ENCODE peak calls at places on chromosomes 11 and 22, in four cellular contexts. A, U, L and E are unnamed samples.

GRCh38 chr11:8080674-8081590 is at the start of gene TUB:
- DNase-seq in A (peak; percentile 88), U (peak; percentile 34), L (peak; percentile 57), E (no peak)

GRCh38 chr11:6249822-6250555 is 9.6 kb upstream of the CCKBR start:
- DNase-seq in A (no peak), U (peak; percentile 94), L (no peak), E (no peak)

GRCh38 chr11:127493330-127493729 is 492.8 kb upstream of the KIRREL3 start:
- DNase-seq in A (no peak), U (no peak), L (no peak), E (no peak)

GRCh38 chr11:46112961-46113617 is 8.2 kb downstream of the PHF21A start:
- DNase-seq in A (no peak), U (peak; percentile 31), L (no peak), E (no peak)

GRCh38 chr22:49553518-49554295 is 274.0 kb downstream of the BRD1 start:
- DNase-seq in A (no peak), U (peak; percentile 2), L (no peak), E (peak; percentile 64)

GRCh38 chr11:63667993-63668392 is 3.2 kb downstream of the ATL3 start:
- DNase-seq in A (no peak), U (no peak), L (no peak), E (no peak)

GRCh38 chr11:45470151-45471001 is 184.2 kb upstream of the SYT13 start:
- DNase-seq in A (no peak), U (peak; percentile 51), L (no peak), E (no peak)

GRCh38 chr11:132402056-132402684 is 1031.8 kb downstream of the NTM start:
- DNase-seq in A (no peak), U (no peak), L (peak; percentile 76), E (no peak)

GRCh38 chr11:11409224-11409623 is 56.2 kb upstream of the CSNK2A3 start:
- DNase-seq in A (no peak), U (no peak), L (no peak), E (no peak)

GRCh38 chr11:2196970-2197770 is 25.6 kb upstream of the TH start:
- DNase-seq in A (peak; percentile 91), U (peak; percentile 84), L (peak; percentile 84), E (peak; percentile 91)

GRCh38 chr11:34825670-34826383 is 90.4 kb downstream of the APIP start:
- DNase-seq in A (no peak), U (peak; percentile 59), L (no peak), E (no peak)

GRCh38 chr22:36760716-36761115 is 15.2 kb downstream of the IFT27 start:
- DNase-seq in A (no peak), U (peak; percentile 2), L (peak; percentile 13), E (no peak)

GRCh38 chr22:47553436-47553835 is 791.0 kb downstream of the TBC1D22A start:
- DNase-seq in A (no peak), U (no peak), L (no peak), E (peak; percentile 39)

GRCh38 chr22:46672731-46673130 is 52.5 kb downstream of the GRAMD4 start:
- DNase-seq in A (peak; percentile 68), U (no peak), L (no peak), E (no peak)

GRCh38 chr11:28657378-28658030 is 549.3 kb downstream of the METTL15 start:
- DNase-seq in A (no peak), U (no peak), L (no peak), E (no peak)

GRCh38 chr11:31160504-31161422 is 208.8 kb downstream of the DCDC1 start:
- DNase-seq in A (no peak), U (no peak), L (no peak), E (no peak)

GRCh38 chr11:128548655-128549255 is 38.6 kb downstream of the ETS1 start:
- DNase-seq in A (peak; percentile 90), U (peak; percentile 38), L (no peak), E (no peak)

GRCh38 chr11:35103366-35104194 is 35.4 kb upstream of the CD44 start:
- DNase-seq in A (no peak), U (no peak), L (no peak), E (no peak)

GRCh38 chr11:104073950-104074349 is 37.5 kb downstream of the DDI1 start:
- DNase-seq in A (no peak), U (no peak), L (peak; percentile 31), E (no peak)

GRCh38 chr11:66068154-66068821 is 1.8 kb upstream of the PACS1 start:
- DNase-seq in A (peak; percentile 59), U (peak; percentile 73), L (peak; percentile 90), E (peak; percentile 84)

GRCh38 chr22:25083414-25084166 is 116.1 kb upstream of the CRYBB3 start:
- DNase-seq in A (peak; percentile 46), U (peak; percentile 46), L (no peak), E (no peak)

GRCh38 chr22:39946571-39947407 is 13.4 kb upstream of the TMA7B start:
- DNase-seq in A (no peak), U (peak; percentile 62), L (no peak), E (no peak)

GRCh38 chr22:44196731-44197131 is 16.0 kb downstream of the PARVG start:
- DNase-seq in A (peak; percentile 57), U (no peak), L (no peak), E (no peak)

GRCh38 chr11:8608646-8609045 is 14.6 kb upstream of the STK33 start:
- DNase-seq in A (no peak), U (no peak), L (no peak), E (no peak)

GRCh38 chr11:17351510-17352176 is at the start of gene NCR3LG1:
- DNase-seq in A (peak; percentile 93), U (peak; percentile 52), L (peak; percentile 57), E (peak; percentile 73)

GRCh38 chr11:105297463-105297862 is 157.9 kb upstream of the CARD18 start:
- DNase-seq in A (no peak), U (no peak), L (no peak), E (no peak)

GRCh38 chr11:70680781-70681281 is 282.5 kb downstream of the CTTN start:
- DNase-seq in A (no peak), U (no peak), L (no peak), E (no peak)

GRCh38 chr11:65454696-65455456 is 32.3 kb downstream of the NEAT1 start:
- DNase-seq in A (peak; percentile 98), U (peak; percentile 90), L (peak; percentile 95), E (no peak)

GRCh38 chr11:28738549-28738948 is 630.4 kb downstream of the METTL15 start:
- DNase-seq in A (no peak), U (no peak), L (no peak), E (no peak)

GRCh38 chr11:33480636-33481035 is 220.0 kb downstream of the C11orf91 start:
- DNase-seq in A (no peak), U (no peak), L (no peak), E (no peak)

GRCh38 chr11:127939000-127939399 is 648.4 kb downstream of the ETS1 start:
- DNase-seq in A (no peak), U (no peak), L (no peak), E (no peak)

GRCh38 chr11:58654908-58655296 is 32.4 kb downstream of the CNTF start:
- DNase-seq in A (no peak), U (no peak), L (no peak), E (no peak)

GRCh38 chr11:61777234-61778090 is 14.9 kb downstream of the TMEM258 start:
- DNase-seq in A (peak; percentile 92), U (peak; percentile 91), L (peak; percentile 86), E (no peak)

GRCh38 chr11:122209619-122210377 is 93.8 kb upstream of the BLID start:
- DNase-seq in A (no peak), U (peak; percentile 56), L (no peak), E (no peak)

GRCh38 chr22:19974233-19974861 is 32.7 kb upstream of the TXNRD2 start:
- DNase-seq in A (no peak), U (peak; percentile 38), L (peak; percentile 99), E (no peak)

GRCh38 chr22:17794726-17795125 is 20.5 kb upstream of the BID start:
- DNase-seq in A (no peak), U (no peak), L (no peak), E (no peak)

GRCh38 chr11:2206291-2206690 is 34.7 kb upstream of the TH start:
- DNase-seq in A (no peak), U (peak; percentile 4), L (peak; percentile 23), E (peak; percentile 59)

GRCh38 chr22:42461511-42461910 is 29.3 kb upstream of the NFAM1 start:
- DNase-seq in A (no peak), U (no peak), L (peak; percentile 69), E (no peak)

GRCh38 chr22:20566420-20567260 is 59.2 kb downstream of the MED15 start:
- DNase-seq in A (no peak), U (peak; percentile 62), L (no peak), E (no peak)

GRCh38 chr11:32173435-32173834 is 82.6 kb downstream of the RCN1 start:
- DNase-seq in A (peak; percentile 22), U (peak; percentile 61), L (peak; percentile 81), E (no peak)

GRCh38 chr11:32178692-32179091 is 87.8 kb downstream of the RCN1 start:
- DNase-seq in A (peak; percentile 49), U (no peak), L (no peak), E (no peak)

GRCh38 chr11:32173977-32174376 is 83.1 kb downstream of the RCN1 start:
- DNase-seq in A (no peak), U (no peak), L (no peak), E (no peak)

GRCh38 chr11:32172771-32173170 is 81.9 kb downstream of the RCN1 start:
- DNase-seq in A (no peak), U (no peak), L (no peak), E (no peak)

GRCh38 chr11:32176223-32176811 is 85.4 kb downstream of the RCN1 start:
- DNase-seq in A (no peak), U (peak; percentile 77), L (peak; percentile 87), E (peak; percentile 84)
- TF ChIP-seq CTCF in A (peak; percentile 60), U (peak; percentile 55), L (peak; percentile 89), E (peak; percentile 95)

GRCh38 chr11:100841711-100842407 is 154.8 kb downstream of the ARHGAP42 start:
- DNase-seq in A (no peak), U (no peak), L (no peak), E (no peak)
- TF ChIP-seq CTCF in A (no peak), U (no peak), L (no peak), E (no peak)

GRCh38 chr11:130390071-130390758 is 38.2 kb downstream of the ADAMTS8 start:
- DNase-seq in A (no peak), U (peak; percentile 66), L (no peak), E (no peak)
- TF ChIP-seq CTCF in A (no peak), U (no peak), L (peak; percentile 56), E (peak; percentile 44)

GRCh38 chr22:21947040-21948014 is 5.3 kb downstream of the PPM1F start:
- DNase-seq in A (no peak), U (no peak), L (peak; percentile 57), E (peak; percentile 63)
- TF ChIP-seq CTCF in A (peak; percentile 8), U (no peak), L (peak; percentile 59), E (peak; percentile 70)

GRCh38 chr11:83219095-83219494 is 25.6 kb downstream of the ANKRD42 start:
- DNase-seq in A (no peak), U (no peak), L (peak; percentile 53), E (no peak)
- TF ChIP-seq CTCF in A (no peak), U (no peak), L (peak; percentile 65), E (peak; percentile 51)

GRCh38 chr11:68690671-68691401 is 6.5 kb downstream of the GAL start:
- DNase-seq in A (no peak), U (no peak), L (peak; percentile 28), E (no peak)
- TF ChIP-seq CTCF in A (no peak), U (no peak), L (peak; percentile 43), E (no peak)

GRCh38 chr11:76721755-76722677 is 51.5 kb upstream of the LRRC32 start:
- DNase-seq in A (peak; percentile 89), U (peak; percentile 89), L (peak; percentile 84), E (peak; percentile 87)
- TF ChIP-seq CTCF in A (peak; percentile 82), U (peak; percentile 84), L (peak; percentile 91), E (peak; percentile 93)